ENCODE peak calls at places on chromosomes 7 and 10, in seven cellular contexts. A is HFFc6, U is kidney epithelial cell, Z is OCI-LY7, R is PC-3, M is tibial artery, C is endodermal cell. J is an unnamed sample.

GRCh38 chr7:37149019-37149814 is 299.4 kb downstream of the ELMO1 start:
- DNase-seq in A (no peak), U (no peak), Z (no peak), R (no peak), M (no peak), C (no peak), J (no peak)

GRCh38 chr7:128902761-128903585 is 7.5 kb downstream of the KCP start:
- DNase-seq in A (no peak), U (no peak), Z (no peak), R (peak), M (peak), C (no peak), J (no peak)

GRCh38 chr10:89478739-89479116 is 56.7 kb downstream of the SLC16A12 start:
- DNase-seq in A (peak), U (no peak), Z (no peak), R (no peak), M (no peak), C (peak), J (no peak)

GRCh38 chr7:110905773-110906566 is 185.0 kb upstream of the LRRN3 start:
- DNase-seq in A (no peak), U (no peak), Z (no peak), R (no peak), M (no peak), C (no peak), J (no peak)

GRCh38 chr7:191105-192034 is 1.0 kb upstream of the FAM20C start:
- DNase-seq in A (peak), U (peak), Z (no peak), R (peak), M (peak), C (peak), J (peak)

GRCh38 chr7:24981544-24981951 is 1.6 kb upstream of the OSBPL3 start:
- DNase-seq in A (peak), U (no peak), Z (peak), R (peak), M (peak), C (peak), J (no peak)

GRCh38 chr10:67438605-67439258 is 257.3 kb downstream of the CTNNA3 start:
- DNase-seq in A (no peak), U (no peak), Z (no peak), R (no peak), M (no peak), C (no peak), J (no peak)

GRCh38 chr7:75915416-75916156 is 631 bp downstream of the POR start:
- DNase-seq in A (no peak), U (no peak), Z (peak), R (no peak), M (peak), C (peak), J (no peak)

GRCh38 chr7:120023494-120024167 is 249.3 kb upstream of the KCND2 start:
- DNase-seq in A (peak), U (no peak), Z (no peak), R (no peak), M (no peak), C (no peak), J (no peak)

GRCh38 chr7:77569514-77570232 is 32.6 kb downstream of the PTPN12 start:
- DNase-seq in A (peak), U (no peak), Z (no peak), R (no peak), M (no peak), C (no peak), J (no peak)

GRCh38 chr7:27972272-27972671 is 208.3 kb downstream of the JAZF1 start:
- DNase-seq in A (no peak), U (no peak), Z (no peak), R (no peak), M (no peak), C (no peak), J (no peak)

GRCh38 chr7:27104244-27105149 is 2.0 kb upstream of the HOXA2 start:
- DNase-seq in A (no peak), U (no peak), Z (no peak), R (no peak), M (no peak), C (no peak), J (no peak)

GRCh38 chr7:120123528-120123927 is 149.4 kb upstream of the KCND2 start:
- DNase-seq in A (no peak), U (no peak), Z (no peak), R (no peak), M (no peak), C (no peak), J (no peak)

GRCh38 chr7:16812542-16813231 is 7.9 kb upstream of the AGR2 start:
- DNase-seq in A (no peak), U (no peak), Z (no peak), R (peak), M (no peak), C (no peak), J (no peak)

GRCh38 chr10:79067241-79068202 is 1.2 kb upstream of the ZMIZ1 start:
- DNase-seq in A (peak), U (no peak), Z (peak), R (peak), M (peak), C (peak), J (peak)

GRCh38 chr10:1090696-1091095 is 34.5 kb downstream of the WDR37 start:
- DNase-seq in A (no peak), U (no peak), Z (no peak), R (no peak), M (no peak), C (no peak), J (no peak)

GRCh38 chr7:2032030-2032875 is 200.5 kb downstream of the MAD1L1 start:
- DNase-seq in A (no peak), U (no peak), Z (no peak), R (no peak), M (no peak), C (peak), J (no peak)

GRCh38 chr7:76333388-76334101 is 25.2 kb downstream of the YWHAG start:
- DNase-seq in A (no peak), U (no peak), Z (no peak), R (no peak), M (peak), C (no peak), J (no peak)

GRCh38 chr10:1054684-1055083 is 1.5 kb upstream of the WDR37 start:
- DNase-seq in A (no peak), U (no peak), Z (no peak), R (no peak), M (no peak), C (no peak), J (no peak)

GRCh38 chr7:127258111-127258510 is 5.4 kb upstream of the GRM8 start:
- DNase-seq in A (no peak), U (no peak), Z (no peak), R (no peak), M (no peak), C (peak), J (no peak)

GRCh38 chr10:118238573-118239240 is 103.4 kb downstream of the FAM204A start:
- DNase-seq in A (peak), U (no peak), Z (no peak), R (peak), M (no peak), C (no peak), J (no peak)

GRCh38 chr7:6443372-6443941 is 4.3 kb downstream of the DAGLB start:
- DNase-seq in A (peak), U (peak), Z (no peak), R (peak), M (no peak), C (no peak), J (no peak)

GRCh38 chr7:28301148-28301641 is 111.1 kb upstream of the CREB5 start:
- DNase-seq in A (no peak), U (no peak), Z (no peak), R (peak), M (no peak), C (no peak), J (no peak)

DNA sequence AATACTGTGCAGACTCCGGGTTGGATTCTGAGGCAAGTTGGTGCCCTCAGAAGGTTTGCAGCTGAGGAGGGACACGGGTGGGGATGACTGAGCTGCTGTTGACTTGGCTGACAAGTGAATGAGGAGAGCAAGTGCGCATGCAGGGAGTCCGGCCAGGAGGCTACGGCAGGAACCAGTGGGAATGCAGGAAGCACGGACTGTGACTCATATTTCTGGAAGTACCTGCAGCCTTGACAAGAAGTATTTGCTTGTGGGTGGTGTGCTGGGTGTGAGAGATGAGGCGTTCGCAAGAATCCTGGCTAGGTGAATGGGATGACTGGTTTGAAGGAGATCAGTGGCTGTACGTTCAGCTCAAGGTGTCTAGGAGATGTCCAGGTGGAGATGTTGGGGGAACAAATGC is 30.8 kb upstream of the FXYD4 start:
- DNase-seq in A (no peak), U (peak), Z (no peak), R (peak), M (no peak), C (no peak), J (no peak)
- TF ChIP-seq CTCF in A (no peak), U (no peak), Z (no peak), R (no peak), M (no peak), C (no peak), J (no peak)

GRCh38 chr10:93916257-93917063 is 22.7 kb downstream of the SLC35G1 start:
- DNase-seq in A (peak), U (peak), Z (peak), R (peak), M (no peak), C (no peak), J (no peak)
- TF ChIP-seq CTCF in A (peak), U (peak), Z (peak), R (peak), M (peak), C (peak), J (peak)

GRCh38 chr10:33273295-33274002 is 61.0 kb downstream of the NRP1 start:
- DNase-seq in A (peak), U (peak), Z (no peak), R (peak), M (peak), C (peak), J (no peak)
- TF ChIP-seq CTCF in A (peak), U (no peak), Z (no peak), R (no peak), M (peak), C (no peak), J (no peak)

DNA sequence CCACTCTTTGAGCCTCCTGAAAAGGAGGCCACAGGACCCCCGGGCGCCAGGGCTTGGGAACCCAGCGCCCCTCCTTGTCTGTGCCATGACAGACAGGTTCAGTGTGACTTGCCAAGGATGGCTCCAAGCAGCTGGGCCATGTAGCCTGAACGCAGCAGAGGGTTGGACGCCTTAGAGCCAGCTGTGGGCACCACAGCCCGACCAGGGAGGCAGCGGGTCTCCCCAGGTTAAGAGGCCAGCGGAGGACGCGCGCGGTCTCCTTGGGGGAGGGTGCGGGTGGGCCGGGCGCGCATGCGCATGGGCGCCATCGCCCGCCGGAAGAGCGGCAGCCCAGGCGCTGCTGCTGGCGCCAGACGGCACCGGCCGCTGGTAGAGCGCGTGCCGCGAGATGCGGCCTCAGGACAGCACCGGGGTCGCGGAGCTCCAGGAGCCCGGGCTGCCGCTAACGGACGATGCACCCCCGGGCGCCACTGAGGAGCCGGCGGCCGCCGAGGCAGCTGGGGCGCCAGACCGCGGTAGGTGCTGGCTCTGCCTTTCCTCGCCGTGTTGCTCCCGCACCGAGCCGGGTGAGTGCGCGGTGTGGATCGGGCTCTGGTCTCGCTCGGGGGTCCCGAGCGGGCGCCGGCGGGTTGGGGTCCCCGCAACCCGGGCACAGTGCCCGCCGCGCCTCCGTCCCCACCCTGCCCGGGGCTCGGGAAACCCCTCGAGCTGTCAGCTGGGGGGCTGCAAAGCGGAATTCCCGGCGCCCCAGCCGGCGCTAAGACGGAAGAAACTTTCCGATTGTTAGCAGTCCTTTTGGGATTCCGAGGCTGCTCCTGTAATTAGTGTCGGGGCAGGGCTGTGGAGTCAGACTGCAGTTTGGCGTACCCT is at the start of gene SLC35G1:
- DNase-seq in A (peak), U (peak), Z (peak), R (peak), M (peak), C (peak), J (peak)
- TF ChIP-seq CTCF in A (no peak), U (no peak), Z (peak), R (no peak), M (no peak), C (peak), J (no peak)

DNA sequence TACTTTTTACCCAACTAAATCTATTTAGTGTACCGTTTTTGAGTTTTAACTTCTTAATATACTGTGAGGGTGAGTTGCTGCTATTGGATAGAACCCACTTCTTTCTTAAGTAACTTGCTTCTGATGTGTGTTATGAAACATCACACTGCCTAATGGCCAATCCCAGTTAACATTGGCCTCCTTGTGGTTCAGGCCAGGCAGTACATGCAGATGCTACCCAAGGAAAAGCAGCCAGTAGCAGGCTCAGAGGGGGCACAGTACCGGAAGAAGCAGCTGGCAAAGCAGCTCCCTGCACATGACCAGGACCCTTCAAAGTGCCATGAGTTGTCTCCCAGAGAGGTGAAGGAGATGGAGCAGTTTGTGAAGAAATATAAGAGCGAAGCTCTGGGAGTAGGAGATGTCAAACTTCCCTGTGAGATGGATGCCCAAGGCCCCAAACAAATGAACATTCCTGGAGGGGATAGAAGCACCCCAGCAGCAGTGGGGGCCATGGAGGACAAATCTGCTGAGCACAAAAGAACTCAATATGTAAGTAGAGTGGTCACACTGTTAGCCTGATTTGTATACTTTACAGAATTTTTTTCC is 39.7 kb downstream of the TES start:
- DNase-seq in A (peak), U (no peak), Z (no peak), R (peak), M (no peak), C (peak), J (peak)
- TF ChIP-seq CTCF in A (peak), U (peak), Z (no peak), R (peak), M (peak), C (peak), J (peak)